ENCODE peak calls at places on chromosomes 2 and 18, in ten cellular contexts. I, A, T, K, N, Q, J, H, X and P are unnamed samples.
A peak's percentile ranks its signal among the peaks of the same experiment; 100 is the strongest.

GRCh38 chr18:22539045-22539444 is 121.3 kb upstream of the CTAGE1 start:
- DNase-seq in I (peak; percentile 48), A (no peak), T (no peak), K (no peak), N (no peak), Q (no peak), J (no peak), H (no peak), X (no peak), P (no peak)

GRCh38 chr2:176709541-176709951 is 440.3 kb downstream of the MTX2 start:
- DNase-seq in I (peak; percentile 65), A (no peak), T (no peak), K (peak; percentile 68), N (no peak), Q (no peak), J (no peak), H (no peak), X (no peak), P (no peak)

GRCh38 chr2:30238143-30238800 is 6.9 kb downstream of the LBH start:
- DNase-seq in I (no peak), A (no peak), T (no peak), K (no peak), N (no peak), Q (no peak), J (no peak), H (no peak), X (no peak), P (no peak)

GRCh38 chr2:186868344-186868743 is 19.4 kb upstream of the ZSWIM2 start:
- DNase-seq in I (no peak), A (no peak), T (no peak), K (peak; percentile 26), N (no peak), Q (no peak), J (no peak), H (no peak), X (no peak), P (no peak)

GRCh38 chr2:239390546-239391285 is 10.1 kb downstream of the HDAC4 start:
- DNase-seq in I (no peak), A (no peak), T (no peak), K (no peak), N (no peak), Q (no peak), J (no peak), H (no peak), X (no peak), P (no peak)

GRCh38 chr2:113876503-113877387 is 13.1 kb upstream of the ACTR3 start:
- DNase-seq in I (no peak), A (no peak), T (no peak), K (no peak), N (peak; percentile 60), Q (no peak), J (peak; percentile 53), H (peak; percentile 73), X (peak; percentile 97), P (peak; percentile 73)

GRCh38 chr2:126802774-126803421 is 95.8 kb upstream of the TEX51 start:
- DNase-seq in I (no peak), A (no peak), T (no peak), K (no peak), N (no peak), Q (no peak), J (no peak), H (no peak), X (no peak), P (no peak)

GRCh38 chr18:10169064-10169562 is 255.3 kb downstream of the VAPA start:
- DNase-seq in I (peak; percentile 46), A (no peak), T (no peak), K (peak; percentile 59), N (no peak), Q (no peak), J (no peak), H (no peak), X (peak; percentile 67), P (no peak)

GRCh38 chr2:20173496-20174402 is 51.2 kb downstream of the SDC1 start:
- DNase-seq in I (no peak), A (no peak), T (no peak), K (no peak), N (no peak), Q (no peak), J (no peak), H (no peak), X (no peak), P (no peak)